ENCODE peak calls at places on chromosomes 3 and 15, in five cellular contexts. E is transverse colon, W is memory B cell, U is NCI-H1105, X is psoas muscle. V is an unnamed sample.

GRCh38 chr3:133745981-133746721 is at the start of gene TF:
- DNase-seq in E (no peak), W (no peak), U (no peak), X (no peak), V (peak)

GRCh38 chr15:99213187-99213811 is 36.1 kb downstream of the TTC23 start:
- DNase-seq in E (peak), W (peak), U (peak), X (peak), V (peak)

GRCh38 chr15:58260911-58261267 is 122.7 kb downstream of the AQP9 start:
- DNase-seq in E (no peak), W (no peak), U (peak), X (peak), V (no peak)

GRCh38 chr15:51203797-51204196 is 109.1 kb upstream of the TNFAIP8L3 start:
- DNase-seq in E (no peak), W (no peak), U (no peak), X (no peak), V (no peak)

GRCh38 chr3:127483902-127484591 is 106.5 kb downstream of the TPRA1 start:
- DNase-seq in E (no peak), W (no peak), U (no peak), X (no peak), V (no peak)

GRCh38 chr3:129428382-129429079 is at the start of gene EFCAB12:
- DNase-seq in E (peak), W (peak), U (peak), X (peak), V (peak)

GRCh38 chr15:82231842-82232241 is 30.7 kb downstream of the EFL1 start:
- DNase-seq in E (no peak), W (no peak), U (no peak), X (no peak), V (no peak)

GRCh38 chr3:161171113-161171512 is 50.0 kb upstream of the NMD3 start:
- DNase-seq in E (no peak), W (no peak), U (no peak), X (peak), V (no peak)

GRCh38 chr3:20478407-20478806 is 292.4 kb upstream of the SGO1 start:
- DNase-seq in E (no peak), W (no peak), U (no peak), X (no peak), V (no peak)

GRCh38 chr3:108296239-108296638 is at the start of gene HHLA2:
- DNase-seq in E (no peak), W (no peak), U (no peak), X (no peak), V (no peak)

GRCh38 chr3:112651076-112651475 is 10.1 kb upstream of the CCDC80 start:
- DNase-seq in E (no peak), W (no peak), U (no peak), X (no peak), V (no peak)

GRCh38 chr3:194322701-194323174 is 28.4 kb downstream of the CPN2 start:
- DNase-seq in E (no peak), W (no peak), U (no peak), X (peak), V (no peak)

GRCh38 chr3:136067211-136067610 is 101.7 kb downstream of the PPP2R3A start:
- DNase-seq in E (no peak), W (no peak), U (no peak), X (no peak), V (no peak)

GRCh38 chr15:78638658-78639314 is 2.2 kb downstream of the CHRNB4 start:
- DNase-seq in E (peak), W (peak), U (peak), X (peak), V (peak)

GRCh38 chr15:92818658-92819311 is 81.3 kb upstream of the CHD2 start:
- DNase-seq in E (no peak), W (no peak), U (no peak), X (no peak), V (no peak)

GRCh38 chr3:96863129-96863740 is 48.8 kb downstream of the EPHA6 start:
- DNase-seq in E (peak), W (no peak), U (peak), X (no peak), V (no peak)

GRCh38 chr15:29556385-29556784 is 265.9 kb downstream of the TJP1 start:
- DNase-seq in E (no peak), W (no peak), U (no peak), X (no peak), V (no peak)

GRCh38 chr3:196654691-196655090 is 15.2 kb downstream of the NRROS start:
- DNase-seq in E (no peak), W (no peak), U (no peak), X (no peak), V (no peak)

GRCh38 chr15:98503970-98504369 is 144.4 kb upstream of the IGF1R start:
- DNase-seq in E (no peak), W (no peak), U (no peak), X (no peak), V (no peak)

GRCh38 chr3:116741462-116741861 is 31.9 kb downstream of the TUSC7 start:
- DNase-seq in E (no peak), W (no peak), U (no peak), X (no peak), V (peak)

GRCh38 chr15:38670142-38671002 is 105.8 kb upstream of the RASGRP1 start:
- DNase-seq in E (peak), W (peak), U (no peak), X (no peak), V (no peak)

GRCh38 chr3:179760944-179761343 is 108.1 kb downstream of the USP13 start:
- DNase-seq in E (no peak), W (no peak), U (no peak), X (peak), V (no peak)

GRCh38 chr3:77468408-77469045 is 428.6 kb downstream of the ROBO2 start:
- DNase-seq in E (no peak), W (no peak), U (no peak), X (no peak), V (no peak)

GRCh38 chr3:135166266-135166825 is 371.3 kb downstream of the EPHB1 start:
- DNase-seq in E (no peak), W (no peak), U (no peak), X (no peak), V (peak)

GRCh38 chr3:11185564-11186317 is 31.4 kb downstream of the HRH1 start:
- DNase-seq in E (peak), W (no peak), U (no peak), X (peak), V (no peak)

GRCh38 chr15:69982037-69982436 is 115.7 kb downstream of the TLE3 start:
- DNase-seq in E (no peak), W (no peak), U (no peak), X (no peak), V (no peak)

GRCh38 chr3:4633078-4634004 is 140.2 kb downstream of the ITPR1 start:
- DNase-seq in E (no peak), W (no peak), U (peak), X (no peak), V (peak)

V was measured in globus pallidus.